ENCODE peak calls at places on chromosomes 6 and 20, in nine cellular contexts. J is HT1080; G is nephron progenitor cell; I is adrenal gland; M is mesendoderm; N is Kasumi-1; X is NCI-H1436; A is activated CD8-positive, alpha-beta T cell treated with anti-CD3 and anti-CD28 coated beads for 36 hours; E is GM10248. O is an unnamed sample.

GRCh38 chr6:41963371-41963770 is 21.8 kb upstream of the CCND3 start:
- DNase-seq in J (no peak), G (no peak), I (peak), M (no peak), N (no peak), X (no peak), A (peak), E (no peak), O (no peak)

GRCh38 chr6:30075094-30075986 is at the start of gene RNF39:
- DNase-seq in J (no peak), G (peak), I (no peak), M (no peak), N (no peak), X (no peak), A (peak), E (peak), O (no peak)

GRCh38 chr6:7580927-7581618 is 8.9 kb upstream of the SNRNP48 start:
- DNase-seq in J (no peak), G (no peak), I (no peak), M (no peak), N (no peak), X (no peak), A (no peak), E (no peak), O (no peak)

GRCh38 chr6:105364243-105364642 is 38.6 kb downstream of the PREP start:
- DNase-seq in J (peak), G (no peak), I (no peak), M (no peak), N (peak), X (no peak), A (no peak), E (no peak), O (no peak)

GRCh38 chr6:41451039-41451438 is 95.1 kb upstream of the FOXP4 start:
- DNase-seq in J (no peak), G (peak), I (no peak), M (peak), N (no peak), X (no peak), A (no peak), E (no peak), O (no peak)

GRCh38 chr6:3630258-3630828 is 121.2 kb downstream of the PXDC1 start:
- DNase-seq in J (no peak), G (no peak), I (no peak), M (no peak), N (peak), X (no peak), A (no peak), E (no peak), O (no peak)

GRCh38 chr6:118660218-118660569 is 8.8 kb upstream of the CEP85L start:
- DNase-seq in J (no peak), G (no peak), I (no peak), M (no peak), N (no peak), X (peak), A (peak), E (no peak), O (no peak)

GRCh38 chr6:80550271-80550670 is 443.8 kb downstream of the BCKDHB start:
- DNase-seq in J (no peak), G (no peak), I (no peak), M (no peak), N (no peak), X (no peak), A (no peak), E (no peak), O (no peak)

GRCh38 chr20:49916146-49917002 is 1.0 kb upstream of the SPATA2 start:
- DNase-seq in J (peak), G (no peak), I (peak), M (peak), N (no peak), X (no peak), A (peak), E (no peak), O (peak)

GRCh38 chr6:95679981-95680380 is 102.6 kb downstream of the MANEA start:
- DNase-seq in J (no peak), G (no peak), I (no peak), M (no peak), N (no peak), X (no peak), A (no peak), E (no peak), O (no peak)

GRCh38 chr6:167968091-167968490 is 29.4 kb upstream of the KIF25 start:
- DNase-seq in J (peak), G (peak), I (no peak), M (peak), N (peak), X (no peak), A (peak), E (no peak), O (no peak)

GRCh38 chr6:34358389-34358906 is 34.0 kb downstream of the NUDT3 start:
- DNase-seq in J (peak), G (peak), I (peak), M (no peak), N (no peak), X (no peak), A (no peak), E (no peak), O (peak)

GRCh38 chr20:44014807-44015732 is 100.4 kb downstream of the TOX2 start:
- DNase-seq in J (no peak), G (no peak), I (no peak), M (no peak), N (no peak), X (no peak), A (no peak), E (no peak), O (peak)

GRCh38 chr6:43578748-43579147 is 2.8 kb downstream of the POLH start:
- DNase-seq in J (no peak), G (no peak), I (no peak), M (no peak), N (no peak), X (no peak), A (no peak), E (no peak), O (no peak)

GRCh38 chr20:53829086-53829703 is 235.6 kb upstream of the ZNF217 start:
- DNase-seq in J (peak), G (no peak), I (no peak), M (peak), N (peak), X (no peak), A (no peak), E (no peak), O (no peak)

GRCh38 chr6:132161283-132161682 is 210.1 kb upstream of the CCN2 start:
- DNase-seq in J (peak), G (no peak), I (no peak), M (peak), N (peak), X (no peak), A (no peak), E (no peak), O (no peak)

GRCh38 chr6:37919417-37920157 is 100.1 kb downstream of the ZFAND3 start:
- DNase-seq in J (no peak), G (no peak), I (no peak), M (peak), N (no peak), X (no peak), A (no peak), E (no peak), O (no peak)

GRCh38 chr6:168514216-168514615 is 73.2 kb downstream of the SMOC2 start:
- DNase-seq in J (no peak), G (no peak), I (peak), M (no peak), N (no peak), X (no peak), A (no peak), E (no peak), O (peak)

GRCh38 chr20:23165307-23165750 is 79.2 kb upstream of the CD93 start:
- DNase-seq in J (no peak), G (no peak), I (peak), M (peak), N (no peak), X (no peak), A (no peak), E (no peak), O (no peak)

GRCh38 chr20:46709459-46710148 is at the start of gene SLC2A10:
- DNase-seq in J (no peak), G (peak), I (peak), M (peak), N (no peak), X (no peak), A (peak), E (no peak), O (peak)

GRCh38 chr20:13277663-13278295 is 56.7 kb downstream of the ISM1 start:
- DNase-seq in J (no peak), G (no peak), I (no peak), M (no peak), N (no peak), X (no peak), A (no peak), E (no peak), O (no peak)

GRCh38 chr6:156617376-156617775 is 159.8 kb upstream of the ARID1B start:
- DNase-seq in J (no peak), G (no peak), I (peak), M (no peak), N (no peak), X (no peak), A (no peak), E (no peak), O (peak)

GRCh38 chr20:14337400-14338171 is at the start of gene FLRT3:
- DNase-seq in J (peak), G (peak), I (peak), M (peak), N (peak), X (peak), A (peak), E (peak), O (peak)

GRCh38 chr20:57794600-57795346 is 85.0 kb upstream of the PMEPA1 start:
- DNase-seq in J (peak), G (no peak), I (no peak), M (no peak), N (no peak), X (no peak), A (no peak), E (no peak), O (no peak)

GRCh38 chr6:3280091-3280490 is 21.3 kb downstream of the PSMG4 start:
- DNase-seq in J (no peak), G (no peak), I (no peak), M (no peak), N (no peak), X (no peak), A (no peak), E (no peak), O (no peak)

GRCh38 chr6:87700729-87701675 is 1.0 kb downstream of the AKIRIN2 start:
- DNase-seq in J (peak), G (peak), I (peak), M (peak), N (peak), X (peak), A (peak), E (peak), O (peak)

GRCh38 chr6:81933089-81933488 is 180.6 kb upstream of the TENT5A start:
- DNase-seq in J (no peak), G (no peak), I (no peak), M (no peak), N (no peak), X (no peak), A (no peak), E (no peak), O (no peak)

GRCh38 chr6:169592558-169592957 is 109.3 kb downstream of the WDR27 start:
- DNase-seq in J (no peak), G (no peak), I (no peak), M (no peak), N (no peak), X (no peak), A (no peak), E (no peak), O (no peak)

GRCh38 chr20:4832469-4832868 is 110.8 kb downstream of the PRND start:
- DNase-seq in J (no peak), G (no peak), I (no peak), M (no peak), N (no peak), X (no peak), A (no peak), E (no peak), O (no peak)

GRCh38 chr6:27161946-27162603 is 85.4 kb upstream of the PRSS16 start:
- DNase-seq in J (peak), G (peak), I (peak), M (no peak), N (peak), X (peak), A (peak), E (no peak), O (no peak)

GRCh38 chr6:107320126-107320525 is 139.2 kb downstream of the PDSS2 start:
- DNase-seq in J (no peak), G (no peak), I (no peak), M (no peak), N (no peak), X (no peak), A (no peak), E (no peak), O (no peak)

GRCh38 chr6:99467509-99468106 is 42.5 kb upstream of the PNISR start:
- DNase-seq in J (peak), G (no peak), I (no peak), M (no peak), N (peak), X (peak), A (no peak), E (peak), O (no peak)

GRCh38 chr6:70413829-70414494 is 654 bp downstream of the FAM135A start:
- DNase-seq in J (peak), G (peak), I (peak), M (peak), N (peak), X (no peak), A (peak), E (peak), O (no peak)

GRCh38 chr6:52201493-52201892 is 15.3 kb downstream of the IL17A start:
- DNase-seq in J (no peak), G (no peak), I (no peak), M (no peak), N (no peak), X (no peak), A (no peak), E (no peak), O (no peak)

GRCh38 chr20:42483694-42484303 is 705.9 kb downstream of the PTPRT start:
- DNase-seq in J (peak), G (peak), I (no peak), M (peak), N (no peak), X (peak), A (peak), E (no peak), O (no peak)

GRCh38 chr20:45765307-45765910 is 26.3 kb downstream of the WFDC3 start:
- DNase-seq in J (no peak), G (no peak), I (no peak), M (peak), N (no peak), X (no peak), A (no peak), E (no peak), O (no peak)

GRCh38 chr6:160391419-160392116 is 43.4 kb downstream of the SLC22A3 start:
- DNase-seq in J (peak), G (no peak), I (peak), M (no peak), N (no peak), X (no peak), A (no peak), E (no peak), O (no peak)

GRCh38 chr6:20583447-20583806 is 49.2 kb downstream of the CDKAL1 start:
- DNase-seq in J (no peak), G (no peak), I (no peak), M (no peak), N (no peak), X (peak), A (no peak), E (no peak), O (no peak)

O was measured in thyroid gland.